ENCODE peak calls at places on chromosomes 16 and 17, in eight cellular contexts. N, G, Q, F, T, M, I and A are unnamed samples.

GRCh38 chr17:50663812-50664374 is 29.2 kb downstream of the ABCC3 start:
- DNase-seq in N (no peak), G (no peak), Q (no peak), F (no peak), T (no peak), M (no peak), I (no peak), A (no peak)

GRCh38 chr16:89920723-89921122 is 2.1 kb downstream of the MC1R start:
- DNase-seq in N (no peak), G (no peak), Q (no peak), F (peak; percentile 47), T (no peak), M (no peak), I (no peak), A (no peak)

GRCh38 chr16:57622361-57623250 is 5.8 kb upstream of the ADGRG1 start:
- DNase-seq in N (peak; percentile 55), G (no peak), Q (no peak), F (no peak), T (no peak), M (no peak), I (no peak), A (no peak)

GRCh38 chr17:42251115-42251514 is 25.1 kb downstream of the STAT5B start:
- DNase-seq in N (no peak), G (no peak), Q (no peak), F (no peak), T (no peak), M (no peak), I (no peak), A (no peak)

GRCh38 chr16:27311897-27312303 is 1.9 kb upstream of the IL4R start:
- DNase-seq in N (no peak), G (no peak), Q (no peak), F (no peak), T (no peak), M (no peak), I (no peak), A (no peak)

GRCh38 chr17:74192950-74193781 is 10.3 kb upstream of the RPL38 start:
- DNase-seq in N (no peak), G (no peak), Q (no peak), F (no peak), T (peak; percentile 43), M (no peak), I (no peak), A (peak; percentile 62)

GRCh38 chr16:71474864-71475263 is 12.8 kb upstream of the ZNF23 start:
- DNase-seq in N (no peak), G (no peak), Q (no peak), F (peak; percentile 92), T (no peak), M (peak; percentile 90), I (no peak), A (no peak)

GRCh38 chr17:37702605-37703004 is 42.3 kb downstream of the HNF1B start:
- DNase-seq in N (no peak), G (no peak), Q (no peak), F (peak; percentile 91), T (no peak), M (peak; percentile 33), I (no peak), A (peak; percentile 28)

GRCh38 chr17:76272541-76273434 is 7.6 kb downstream of the UBALD2 start:
- DNase-seq in N (no peak), G (no peak), Q (no peak), F (no peak), T (no peak), M (no peak), I (no peak), A (no peak)

GRCh38 chr17:64160378-64160777 is 30.4 kb upstream of the ERN1 start:
- DNase-seq in N (peak; percentile 43), G (no peak), Q (no peak), F (no peak), T (no peak), M (no peak), I (no peak), A (no peak)

GRCh38 chr17:27968206-27968732 is 74.2 kb upstream of the NLK start:
- DNase-seq in N (no peak), G (no peak), Q (no peak), F (no peak), T (peak; percentile 36), M (no peak), I (no peak), A (no peak)

GRCh38 chr17:76578376-76578775 is 7.3 kb downstream of the ST6GALNAC2 start:
- DNase-seq in N (no peak), G (no peak), Q (no peak), F (peak; percentile 44), T (peak; percentile 40), M (no peak), I (no peak), A (no peak)

GRCh38 chr17:82743344-82744219 is 8.2 kb downstream of the FN3K start:
- DNase-seq in N (no peak), G (no peak), Q (no peak), F (no peak), T (no peak), M (no peak), I (no peak), A (no peak)

GRCh38 chr17:11682646-11683045 is 84.4 kb downstream of the DNAH9 start:
- DNase-seq in N (no peak), G (no peak), Q (no peak), F (no peak), T (no peak), M (no peak), I (no peak), A (no peak)

GRCh38 chr17:36149296-36149820 is 27.1 kb downstream of the TBC1D3B start:
- DNase-seq in N (no peak), G (peak; percentile 30), Q (peak; percentile 28), F (peak; percentile 33), T (no peak), M (no peak), I (peak; percentile 29), A (no peak)

GRCh38 chr17:61410100-61410551 is 10.5 kb downstream of the TBX2 start:
- DNase-seq in N (peak; percentile 61), G (no peak), Q (no peak), F (no peak), T (no peak), M (no peak), I (peak; percentile 32), A (no peak)

GRCh38 chr17:19796457-19796856 is 48.4 kb upstream of the ALDH3A1 start:
- DNase-seq in N (no peak), G (no peak), Q (no peak), F (no peak), T (no peak), M (no peak), I (no peak), A (no peak)
- H3K4me3 ChIP-seq in N (no peak overlapping the region), G (no peak overlapping the region), Q (no peak overlapping the region), F (no peak overlapping the region), T (no peak overlapping the region), M (no peak overlapping the region), I (no peak overlapping the region), A (no peak overlapping the region)

DNA sequence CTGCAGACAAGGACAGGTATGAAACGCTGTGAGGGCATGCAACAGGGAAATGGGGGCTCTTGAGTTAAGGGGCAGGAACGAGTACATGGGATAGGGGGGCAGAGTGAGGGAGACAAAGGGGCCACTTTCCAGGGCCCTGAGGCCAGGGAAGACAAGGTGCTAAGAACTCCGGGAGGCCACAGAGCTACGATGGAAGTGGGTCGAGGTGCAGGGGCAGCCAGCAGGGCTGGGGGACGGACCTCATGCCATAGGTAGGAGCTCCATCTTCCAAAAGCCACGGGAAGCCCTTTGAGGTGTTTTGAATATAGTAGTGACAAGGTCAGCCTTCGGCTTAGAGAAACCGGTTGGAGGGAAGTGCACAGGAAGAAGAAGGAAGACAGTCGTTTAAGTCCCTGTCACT is 35.6 kb downstream of the RBFOX3 start:
- DNase-seq in N (no peak), G (no peak), Q (no peak), F (no peak), T (no peak), M (no peak), I (no peak), A (no peak)
- TF ChIP-seq POLR2A in N (no peak), G (no peak), Q (no peak), F (no peak), T (no peak), M (no peak), I (no peak), A (no peak)

DNA sequence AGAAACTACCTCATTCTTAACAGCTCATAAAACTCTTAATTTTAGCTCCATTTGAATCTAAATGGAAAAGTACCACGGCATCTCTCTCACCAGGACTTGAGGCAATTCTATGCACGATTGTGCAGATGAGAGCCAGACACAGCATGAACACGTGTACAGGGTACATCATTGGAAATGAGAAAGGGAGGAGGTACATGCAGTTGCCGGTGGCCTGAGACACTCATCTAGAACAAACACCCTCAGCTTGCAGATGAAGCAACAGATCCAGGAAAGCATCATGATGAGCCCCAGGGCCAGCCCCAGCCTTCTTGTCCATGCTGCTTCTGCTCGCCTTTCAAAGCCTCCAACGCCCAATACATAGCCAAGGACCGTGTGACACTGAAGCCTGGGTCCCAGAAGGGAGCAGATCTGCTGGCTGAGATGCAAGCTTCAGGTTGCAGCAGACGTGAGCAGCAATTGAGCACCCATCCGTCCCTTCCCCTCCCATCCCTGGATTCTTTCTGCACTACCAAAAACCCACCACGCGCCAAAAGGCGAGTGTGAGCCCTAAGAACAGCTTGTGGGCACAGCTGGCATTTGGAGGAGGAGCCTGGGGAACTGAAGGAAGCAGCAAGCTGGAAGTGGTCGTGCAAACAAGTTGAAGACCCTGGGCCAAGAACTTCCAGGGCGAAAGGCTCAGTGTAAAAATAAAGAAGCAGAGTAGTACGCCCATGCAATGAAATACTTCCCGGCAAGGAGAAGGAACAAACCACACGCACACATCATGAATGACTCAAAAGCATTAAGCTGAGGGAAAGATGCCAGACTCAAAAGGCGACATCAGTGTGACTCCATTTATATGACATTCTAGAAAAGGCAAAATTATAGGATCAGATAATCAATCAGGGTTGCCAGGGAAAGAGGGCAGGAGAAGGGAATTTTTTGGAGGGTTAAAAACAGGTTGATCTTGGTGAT is 7.4 kb upstream of the RCVRN start:
- DNase-seq in N (no peak), G (no peak), Q (no peak), F (peak; percentile 8), T (no peak), M (no peak), I (no peak), A (no peak)
- H3K4me3 ChIP-seq in N (no peak overlapping the region), G (no peak overlapping the region), Q (no peak overlapping the region), F (no peak overlapping the region), T (no peak overlapping the region), M (no peak overlapping the region), I (no peak overlapping the region), A (no peak overlapping the region)

GRCh38 chr17:30829022-30829421 is 2.7 kb upstream of the ATAD5 start:
- DNase-seq in N (no peak), G (no peak), Q (no peak), F (no peak), T (no peak), M (no peak), I (no peak), A (no peak)

GRCh38 chr17:30831257-30831656 is 509 bp upstream of the ATAD5 start:
- DNase-seq in N (no peak), G (no peak), Q (no peak), F (peak; percentile 5), T (no peak), M (no peak), I (no peak), A (no peak)

GRCh38 chr17:30832438-30832790 is 648 bp downstream of the ATAD5 start:
- DNase-seq in N (no peak), G (no peak), Q (no peak), F (no peak), T (no peak), M (no peak), I (no peak), A (no peak)

GRCh38 chr17:30827082-30827481 is 2.6 kb upstream of the CRLF3 start:
- DNase-seq in N (no peak), G (no peak), Q (no peak), F (no peak), T (no peak), M (no peak), I (no peak), A (no peak)

GRCh38 chr17:30831663-30832437 is at the start of gene ATAD5:
- DNase-seq in N (peak; percentile 92), G (peak; percentile 90), Q (peak; percentile 78), F (peak; percentile 91), T (peak; percentile 93), M (peak; percentile 79), I (peak; percentile 90), A (peak; percentile 93)
- TF ChIP-seq POLR2A in N (no peak), G (no peak), Q (peak; percentile 28), F (no peak), T (no peak), M (no peak), I (no peak), A (no peak)